ENCODE peak calls at places on chromosomes 16 and 17, in nine cellular contexts. W is HL-60; G is caudate nucleus; V is K562; I is H9; K is RWPE1; F is GM23248; L is heart left ventricle; H is CD4-positive, alpha-beta T cell. Y is an unnamed sample.

GRCh38 chr16:50879873-50880695 is 138.2 kb downstream of the CYLD start:
- DNase-seq in W (no peak), G (no peak), V (no peak), I (peak), K (no peak), F (peak), L (no peak), H (no peak), Y (no peak)

GRCh38 chr16:89217388-89218191 is at the start of gene ZNF778:
- DNase-seq in W (peak), G (peak), V (peak), I (peak), K (peak), F (peak), L (peak), H (peak), Y (peak)

GRCh38 chr16:77805403-77805802 is 17.0 kb downstream of the VAT1L start:
- DNase-seq in W (no peak), G (no peak), V (no peak), I (no peak), K (no peak), F (no peak), L (peak), H (no peak), Y (no peak)

GRCh38 chr16:30996324-30996999 is 11.5 kb downstream of the HSD3B7 start:
- DNase-seq in W (no peak), G (no peak), V (no peak), I (no peak), K (no peak), F (peak), L (no peak), H (no peak), Y (no peak)

GRCh38 chr17:79925242-79925957 is 86.2 kb upstream of the CBX4 start:
- DNase-seq in W (no peak), G (peak), V (no peak), I (no peak), K (peak), F (peak), L (peak), H (no peak), Y (peak)

GRCh38 chr16:75379911-75380847 is 53.1 kb downstream of the CFDP1 start:
- DNase-seq in W (peak), G (no peak), V (no peak), I (no peak), K (no peak), F (no peak), L (no peak), H (peak), Y (no peak)

GRCh38 chr17:50080827-50081226 is 14.3 kb upstream of the PDK2 start:
- DNase-seq in W (no peak), G (no peak), V (no peak), I (no peak), K (no peak), F (no peak), L (peak), H (no peak), Y (no peak)

GRCh38 chr17:20999044-20999573 is 43.7 kb downstream of the USP22 start:
- DNase-seq in W (no peak), G (no peak), V (no peak), I (peak), K (no peak), F (peak), L (peak), H (no peak), Y (no peak)

GRCh38 chr16:22239131-22239805 is 33.2 kb downstream of the EEF2K start:
- DNase-seq in W (no peak), G (no peak), V (no peak), I (no peak), K (no peak), F (no peak), L (no peak), H (no peak), Y (no peak)

GRCh38 chr17:80296221-80296620 is 35.6 kb downstream of the RNF213 start:
- DNase-seq in W (no peak), G (no peak), V (no peak), I (no peak), K (no peak), F (no peak), L (no peak), H (no peak), Y (no peak)

GRCh38 chr17:57880086-57880456 is 30.2 kb upstream of the MRPS23 start:
- DNase-seq in W (no peak), G (no peak), V (no peak), I (no peak), K (peak), F (no peak), L (no peak), H (no peak), Y (no peak)

GRCh38 chr17:7225711-7226331 is 6.1 kb downstream of the ACADVL start:
- DNase-seq in W (no peak), G (no peak), V (no peak), I (no peak), K (no peak), F (no peak), L (no peak), H (no peak), Y (no peak)

GRCh38 chr16:48366165-48367093 is 18.8 kb downstream of the SIAH1 start:
- DNase-seq in W (peak), G (no peak), V (peak), I (peak), K (peak), F (peak), L (no peak), H (peak), Y (no peak)

GRCh38 chr17:2295575-2295974 is 8.0 kb downstream of the SMG6 start:
- DNase-seq in W (no peak), G (no peak), V (peak), I (no peak), K (peak), F (peak), L (no peak), H (no peak), Y (no peak)

GRCh38 chr17:66836063-66837005 is 1.4 kb downstream of the CACNG5 start:
- DNase-seq in W (no peak), G (no peak), V (no peak), I (no peak), K (no peak), F (no peak), L (no peak), H (no peak), Y (no peak)

GRCh38 chr17:42373896-42374295 is 14.3 kb downstream of the STAT3 start:
- DNase-seq in W (no peak), G (no peak), V (no peak), I (no peak), K (no peak), F (no peak), L (no peak), H (no peak), Y (no peak)

GRCh38 chr16:59213952-59214351 is 479.8 kb upstream of the GOT2 start:
- DNase-seq in W (no peak), G (no peak), V (no peak), I (no peak), K (no peak), F (no peak), L (no peak), H (no peak), Y (no peak)

GRCh38 chr16:12617401-12617819 is 186.3 kb downstream of the CPPED1 start:
- DNase-seq in W (no peak), G (no peak), V (no peak), I (no peak), K (no peak), F (no peak), L (no peak), H (no peak), Y (no peak)

GRCh38 chr16:35733278-35733965 is 2274.0 kb downstream of the TP53TG3F start:
- DNase-seq in W (no peak), G (no peak), V (no peak), I (no peak), K (no peak), F (no peak), L (no peak), H (no peak), Y (no peak)

GRCh38 chr17:46766493-46767491 is 51.7 kb downstream of the WNT3 start:
- DNase-seq in W (no peak), G (no peak), V (no peak), I (peak), K (no peak), F (no peak), L (no peak), H (no peak), Y (no peak)

GRCh38 chr16:50298591-50299507 is 32.5 kb downstream of the ADCY7 start:
- DNase-seq in W (no peak), G (no peak), V (no peak), I (peak), K (no peak), F (no peak), L (no peak), H (no peak), Y (no peak)

GRCh38 chr16:89453662-89454321 is 36.6 kb downstream of the ANKRD11 start:
- DNase-seq in W (peak), G (no peak), V (peak), I (no peak), K (no peak), F (peak), L (peak), H (no peak), Y (no peak)

GRCh38 chr17:49760296-49760695 is 3.6 kb downstream of the FAM117A start:
- DNase-seq in W (no peak), G (no peak), V (no peak), I (no peak), K (no peak), F (no peak), L (no peak), H (no peak), Y (no peak)

DNA sequence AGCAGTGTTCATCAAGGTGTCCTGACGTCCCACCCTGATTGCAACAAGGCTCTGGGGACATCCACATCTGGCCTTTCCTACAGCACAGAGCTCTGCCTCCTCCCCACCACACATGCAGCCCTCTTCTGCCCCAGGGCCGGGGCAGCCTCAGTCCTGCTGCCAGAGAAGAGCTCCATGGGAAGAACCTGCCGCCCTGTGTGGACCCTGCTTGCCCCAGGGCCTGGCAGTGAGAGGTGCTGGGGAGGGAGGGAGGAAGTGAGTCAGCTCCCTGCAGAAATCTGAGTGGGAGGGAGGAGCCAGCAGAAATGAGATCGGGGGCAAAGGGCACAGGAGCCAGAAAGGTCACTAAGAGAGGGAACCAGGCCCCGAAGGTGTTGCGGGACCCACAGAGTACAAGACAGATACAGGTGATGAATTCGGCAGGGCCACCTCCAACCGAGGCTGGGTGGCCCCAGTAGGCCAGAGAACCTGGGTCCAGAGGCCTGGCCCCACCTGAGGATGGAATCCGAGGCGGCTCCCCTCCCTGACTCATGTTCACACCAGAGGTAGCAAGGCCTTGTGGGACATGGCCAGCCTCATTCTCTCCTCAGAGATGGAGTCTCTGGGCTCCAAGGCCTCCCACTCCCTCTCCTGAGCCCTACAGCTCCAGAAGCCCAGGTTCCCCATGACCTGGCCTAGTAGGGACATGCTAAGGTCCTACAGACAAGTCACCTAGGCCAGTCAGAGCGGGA is 24.8 kb downstream of the MYO18A start:
- DNase-seq in W (no peak), G (no peak), V (peak), I (peak), K (peak), F (peak), L (peak), H (peak), Y (no peak)
- H3K27ac ChIP-seq in W (no peak), G (peak), V (peak), I (no peak), K (peak), F (peak), L (peak), H (no peak), Y (peak)

GRCh38 chr17:75694536-75694935 is 26.7 kb upstream of the ITGB4 start:
- DNase-seq in W (no peak), G (no peak), V (no peak), I (no peak), K (no peak), F (peak), L (peak), H (no peak), Y (no peak)

GRCh38 chr17:75695830-75696271 is 25.4 kb upstream of the ITGB4 start:
- DNase-seq in W (no peak), G (no peak), V (no peak), I (no peak), K (no peak), F (no peak), L (peak), H (no peak), Y (peak)

GRCh38 chr17:75693500-75694481 is 26.7 kb downstream of the SAP30BP start:
- DNase-seq in W (no peak), G (peak), V (no peak), I (peak), K (peak), F (peak), L (peak), H (no peak), Y (peak)

GRCh38 chr17:75692976-75693375 is 25.8 kb downstream of the SAP30BP start:
- DNase-seq in W (no peak), G (no peak), V (no peak), I (no peak), K (no peak), F (peak), L (no peak), H (no peak), Y (no peak)

GRCh38 chr17:75695141-75695829 is 26.0 kb upstream of the ITGB4 start:
- DNase-seq in W (no peak), G (no peak), V (no peak), I (no peak), K (no peak), F (peak), L (no peak), H (no peak), Y (no peak)
- H3K27ac ChIP-seq in W (no peak), G (peak), V (no peak), I (no peak), K (peak), F (peak), L (peak), H (no peak), Y (peak)

GRCh38 chr16:79439866-79440265 is 160.7 kb downstream of the MAF start:
- DNase-seq in W (no peak), G (no peak), V (no peak), I (no peak), K (no peak), F (no peak), L (no peak), H (no peak), Y (no peak)
- H3K27ac ChIP-seq in W (no peak), G (no peak), V (no peak), I (no peak), K (no peak), F (no peak), L (no peak), H (no peak), Y (no peak)

GRCh38 chr17:81459224-81459623 is 53.4 kb downstream of the ACTG1 start:
- DNase-seq in W (peak), G (no peak), V (no peak), I (no peak), K (no peak), F (no peak), L (peak), H (no peak), Y (no peak)
- H3K27ac ChIP-seq in W (peak), G (no peak), V (no peak), I (no peak), K (no peak), F (no peak), L (peak), H (no peak), Y (no peak)

DNA sequence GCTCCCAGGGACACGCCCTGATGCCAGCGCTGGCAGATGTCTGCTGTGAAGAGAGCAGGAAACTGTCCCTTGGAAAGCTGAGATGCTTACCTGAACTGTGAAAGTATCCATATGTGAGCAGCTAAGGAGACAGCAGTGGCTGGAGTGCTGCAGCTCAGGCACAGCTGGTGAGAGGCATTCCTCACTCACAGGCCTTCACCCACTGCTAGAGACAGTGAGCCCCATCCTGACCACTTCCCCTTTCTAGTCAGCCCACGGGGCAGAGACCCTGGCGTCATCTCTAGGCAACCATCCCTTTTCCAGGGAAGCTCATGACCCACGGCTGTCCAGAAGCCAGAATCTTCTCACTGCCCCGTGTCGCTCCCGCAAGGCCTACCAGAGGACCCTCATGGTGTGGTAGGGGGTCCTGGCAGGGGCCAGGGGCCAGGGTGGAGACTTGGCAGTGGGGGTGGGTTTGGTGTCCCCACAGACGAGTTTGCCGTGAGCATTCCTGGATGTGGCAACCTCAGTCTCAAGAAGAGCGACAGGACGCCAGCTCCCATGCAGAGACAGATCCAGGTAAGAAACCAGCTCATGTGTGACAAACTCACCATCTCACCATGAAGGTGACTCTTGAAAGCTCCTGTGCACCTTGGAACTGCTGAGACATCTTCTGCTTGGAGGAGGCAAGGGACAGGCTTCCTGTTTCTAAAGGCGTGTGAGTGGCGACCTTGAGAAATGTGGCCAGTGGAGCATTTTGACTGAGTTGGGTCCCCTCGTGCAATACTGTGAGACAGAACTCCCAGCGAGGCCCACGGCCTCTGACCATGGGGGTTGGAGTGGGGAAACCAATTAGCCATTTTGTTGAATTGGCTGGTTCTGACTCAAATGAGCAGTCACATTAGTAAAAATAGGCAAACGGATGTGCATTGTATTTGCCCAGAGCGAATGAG is at the start of gene SCIMP:
- DNase-seq in W (no peak), G (no peak), V (no peak), I (no peak), K (no peak), F (no peak), L (peak), H (no peak), Y (peak)
- H3K27ac ChIP-seq in W (no peak), G (peak), V (no peak), I (no peak), K (no peak), F (no peak), L (no peak), H (no peak), Y (peak)

GRCh38 chr16:84086996-84087395 is 29.7 kb downstream of the MBTPS1 start:
- DNase-seq in W (no peak), G (no peak), V (no peak), I (no peak), K (no peak), F (no peak), L (no peak), H (no peak), Y (no peak)

GRCh38 chr16:84087461-84088151 is 29.1 kb downstream of the MBTPS1 start:
- DNase-seq in W (no peak), G (peak), V (no peak), I (no peak), K (no peak), F (no peak), L (no peak), H (no peak), Y (no peak)

GRCh38 chr16:84085271-84085667 is 31.5 kb downstream of the MBTPS1 start:
- DNase-seq in W (no peak), G (no peak), V (no peak), I (no peak), K (no peak), F (no peak), L (no peak), H (no peak), Y (no peak)

GRCh38 chr16:84085774-84086173 is 31.0 kb downstream of the MBTPS1 start:
- DNase-seq in W (no peak), G (no peak), V (no peak), I (no peak), K (no peak), F (no peak), L (no peak), H (no peak), Y (no peak)

DNA sequence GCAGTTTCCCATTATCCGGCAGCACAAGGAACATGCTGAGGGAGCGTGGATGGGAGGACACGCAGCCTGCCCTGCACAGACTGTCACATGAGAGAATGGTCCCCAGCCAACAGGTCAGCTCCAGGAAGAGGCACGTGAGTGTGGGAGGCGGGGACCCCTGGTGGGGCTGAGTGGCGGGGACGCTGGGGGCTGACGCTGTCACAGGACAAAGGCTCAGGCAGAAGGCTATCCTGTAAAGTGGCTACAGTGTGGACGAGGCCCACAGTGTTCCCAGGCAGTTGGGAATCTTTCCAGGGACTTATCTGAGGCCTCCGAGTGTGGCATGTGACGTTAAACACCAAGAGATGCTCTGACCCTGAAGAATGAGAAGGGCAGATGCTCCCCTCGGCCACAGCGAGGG is 30.4 kb downstream of the MBTPS1 start:
- DNase-seq in W (no peak), G (no peak), V (no peak), I (no peak), K (no peak), F (no peak), L (peak), H (no peak), Y (no peak)
- H3K27ac ChIP-seq in W (peak), G (peak), V (no peak), I (no peak), K (no peak), F (no peak), L (peak), H (no peak), Y (no peak)

GRCh38 chr16:57041182-57042156 is 50.9 kb upstream of the CPNE2 start:
- DNase-seq in W (no peak), G (no peak), V (no peak), I (no peak), K (no peak), F (no peak), L (no peak), H (peak), Y (no peak)

GRCh38 chr16:57042157-57043111 is 49.9 kb upstream of the CPNE2 start:
- DNase-seq in W (peak), G (no peak), V (no peak), I (no peak), K (peak), F (no peak), L (no peak), H (peak), Y (no peak)

GRCh38 chr16:57044931-57045693 is 47.3 kb upstream of the CPNE2 start:
- DNase-seq in W (no peak), G (no peak), V (no peak), I (no peak), K (no peak), F (no peak), L (no peak), H (no peak), Y (no peak)

GRCh38 chr16:57045694-57046381 is 46.5 kb upstream of the CPNE2 start:
- DNase-seq in W (no peak), G (peak), V (peak), I (peak), K (peak), F (peak), L (peak), H (no peak), Y (peak)

GRCh38 chr16:57043248-57043647 is 49.1 kb upstream of the CPNE2 start:
- DNase-seq in W (peak), G (no peak), V (no peak), I (no peak), K (no peak), F (no peak), L (no peak), H (no peak), Y (no peak)
- H3K27ac ChIP-seq in W (peak), G (no peak), V (no peak), I (no peak), K (no peak), F (no peak), L (no peak), H (peak), Y (no peak)